ENCODE peak calls at places on chromosomes 2 and 18, in six cellular contexts. One of them, this sample, is unnamed.

GRCh38 chr2:240464514-240465241 is 29.2 kb downstream of the GPC1 start:
- DNase-seq in endothelial cell: peak
- DNase-seq in WERI-Rb-1: peak
- DNase-seq in HFF-Myc: no peak
- DNase-seq in CD8-positive, alpha-beta T cell: peak
- DNase-seq in AG09319: no peak
- DNase-seq in this sample: no peak

GRCh38 chr2:200703132-200703925 is 108.4 kb upstream of the BZW1 start:
- DNase-seq in CD8-positive, alpha-beta T cell: no peak
- DNase-seq in endothelial cell: peak
- DNase-seq in HFF-Myc: peak
- DNase-seq in AG09319: peak
- DNase-seq in WERI-Rb-1: peak
- DNase-seq in this sample: no peak

GRCh38 chr2:69202323-69202722 is 184.7 kb downstream of the GFPT1 start:
- DNase-seq in HFF-Myc: no peak
- DNase-seq in endothelial cell: no peak
- DNase-seq in WERI-Rb-1: peak
- DNase-seq in CD8-positive, alpha-beta T cell: no peak
- DNase-seq in AG09319: no peak
- DNase-seq in this sample: no peak

GRCh38 chr18:59383831-59384230 is 24.8 kb upstream of the LMAN1 start:
- DNase-seq in CD8-positive, alpha-beta T cell: no peak
- DNase-seq in HFF-Myc: no peak
- DNase-seq in endothelial cell: no peak
- DNase-seq in WERI-Rb-1: peak
- DNase-seq in AG09319: no peak
- DNase-seq in this sample: peak

GRCh38 chr2:1091895-1092585 is 141.4 kb downstream of the SNTG2 start:
- DNase-seq in HFF-Myc: no peak
- DNase-seq in CD8-positive, alpha-beta T cell: no peak
- DNase-seq in AG09319: no peak
- DNase-seq in WERI-Rb-1: no peak
- DNase-seq in endothelial cell: no peak
- DNase-seq in this sample: no peak

GRCh38 chr2:143231257-143231650 is 102.0 kb downstream of the ARHGAP15 start:
- DNase-seq in WERI-Rb-1: no peak
- DNase-seq in CD8-positive, alpha-beta T cell: no peak
- DNase-seq in AG09319: no peak
- DNase-seq in endothelial cell: no peak
- DNase-seq in HFF-Myc: no peak
- DNase-seq in this sample: no peak

GRCh38 chr18:69127844-69128486 is 272.7 kb upstream of the DOK6 start:
- DNase-seq in CD8-positive, alpha-beta T cell: no peak
- DNase-seq in endothelial cell: no peak
- DNase-seq in HFF-Myc: no peak
- DNase-seq in AG09319: no peak
- DNase-seq in WERI-Rb-1: no peak
- DNase-seq in this sample: no peak

GRCh38 chr2:121965666-121966065 is 210.2 kb downstream of the TSN start:
- DNase-seq in WERI-Rb-1: no peak
- DNase-seq in HFF-Myc: no peak
- DNase-seq in AG09319: no peak
- DNase-seq in CD8-positive, alpha-beta T cell: no peak
- DNase-seq in endothelial cell: no peak
- DNase-seq in this sample: no peak

GRCh38 chr2:11773111-11773510 is 26.7 kb downstream of the LPIN1 start:
- DNase-seq in HFF-Myc: no peak
- DNase-seq in endothelial cell: no peak
- DNase-seq in WERI-Rb-1: no peak
- DNase-seq in AG09319: no peak
- DNase-seq in CD8-positive, alpha-beta T cell: no peak
- DNase-seq in this sample: no peak

GRCh38 chr2:214193943-214194342 is 216.9 kb upstream of the VWC2L start:
- DNase-seq in WERI-Rb-1: no peak
- DNase-seq in CD8-positive, alpha-beta T cell: no peak
- DNase-seq in HFF-Myc: peak
- DNase-seq in endothelial cell: no peak
- DNase-seq in AG09319: peak
- DNase-seq in this sample: no peak

GRCh38 chr18:48407358-48407757 is 1.8 kb downstream of the ZBTB7C start:
- DNase-seq in WERI-Rb-1: no peak
- DNase-seq in AG09319: no peak
- DNase-seq in HFF-Myc: no peak
- DNase-seq in endothelial cell: no peak
- DNase-seq in CD8-positive, alpha-beta T cell: no peak
- DNase-seq in this sample: no peak

GRCh38 chr2:152755029-152755428 is 36.6 kb downstream of the ARL6IP6 start:
- DNase-seq in AG09319: no peak
- DNase-seq in WERI-Rb-1: no peak
- DNase-seq in CD8-positive, alpha-beta T cell: no peak
- DNase-seq in HFF-Myc: no peak
- DNase-seq in endothelial cell: peak
- DNase-seq in this sample: peak

GRCh38 chr2:11286749-11287148 is 57.7 kb downstream of the ROCK2 start:
- DNase-seq in HFF-Myc: no peak
- DNase-seq in AG09319: no peak
- DNase-seq in CD8-positive, alpha-beta T cell: no peak
- DNase-seq in endothelial cell: no peak
- DNase-seq in WERI-Rb-1: no peak
- DNase-seq in this sample: no peak

GRCh38 chr2:199851499-199851816 is 466 bp upstream of the FTCDNL1 start:
- DNase-seq in WERI-Rb-1: no peak
- DNase-seq in HFF-Myc: no peak
- DNase-seq in endothelial cell: no peak
- DNase-seq in AG09319: no peak
- DNase-seq in CD8-positive, alpha-beta T cell: no peak
- DNase-seq in this sample: no peak

GRCh38 chr2:100903534-100904258 is 83.8 kb downstream of the NPAS2 start:
- DNase-seq in endothelial cell: no peak
- DNase-seq in AG09319: no peak
- DNase-seq in HFF-Myc: peak
- DNase-seq in WERI-Rb-1: no peak
- DNase-seq in CD8-positive, alpha-beta T cell: no peak
- DNase-seq in this sample: peak
- TF ChIP-seq CTCF in endothelial cell: no peak
- TF ChIP-seq CTCF in AG09319: no peak
- TF ChIP-seq CTCF in HFF-Myc: no peak
- TF ChIP-seq CTCF in WERI-Rb-1: no peak
- TF ChIP-seq CTCF in CD8-positive, alpha-beta T cell: no peak
- TF ChIP-seq CTCF in this sample: no peak

GRCh38 chr18:63823516-63824219 is 48.5 kb downstream of the SERPINB7 start:
- DNase-seq in HFF-Myc: no peak
- DNase-seq in endothelial cell: no peak
- DNase-seq in AG09319: no peak
- DNase-seq in WERI-Rb-1: peak
- DNase-seq in CD8-positive, alpha-beta T cell: no peak
- DNase-seq in this sample: peak
- TF ChIP-seq CTCF in HFF-Myc: peak
- TF ChIP-seq CTCF in endothelial cell: peak
- TF ChIP-seq CTCF in AG09319: peak
- TF ChIP-seq CTCF in WERI-Rb-1: peak
- TF ChIP-seq CTCF in CD8-positive, alpha-beta T cell: no peak
- TF ChIP-seq CTCF in this sample: peak

GRCh38 chr18:34031810-34032209 is 192.9 kb downstream of the NOL4 start:
- DNase-seq in endothelial cell: no peak
- DNase-seq in CD8-positive, alpha-beta T cell: no peak
- DNase-seq in HFF-Myc: no peak
- DNase-seq in AG09319: no peak
- DNase-seq in WERI-Rb-1: no peak
- DNase-seq in this sample: peak
- TF ChIP-seq CTCF in endothelial cell: no peak
- TF ChIP-seq CTCF in CD8-positive, alpha-beta T cell: no peak
- TF ChIP-seq CTCF in HFF-Myc: no peak
- TF ChIP-seq CTCF in AG09319: no peak
- TF ChIP-seq CTCF in WERI-Rb-1: peak
- TF ChIP-seq CTCF in this sample: peak

GRCh38 chr18:32899819-32900218 is 127.0 kb upstream of the KLHL14 start:
- DNase-seq in AG09319: no peak
- DNase-seq in endothelial cell: no peak
- DNase-seq in HFF-Myc: no peak
- DNase-seq in CD8-positive, alpha-beta T cell: no peak
- DNase-seq in WERI-Rb-1: no peak
- DNase-seq in this sample: no peak
- TF ChIP-seq CTCF in AG09319: no peak
- TF ChIP-seq CTCF in endothelial cell: no peak
- TF ChIP-seq CTCF in HFF-Myc: no peak
- TF ChIP-seq CTCF in CD8-positive, alpha-beta T cell: no peak
- TF ChIP-seq CTCF in WERI-Rb-1: peak
- TF ChIP-seq CTCF in this sample: peak

This sample was measured in endodermal cell.